ENCODE peak calls at places on chromosomes 11 and 22, in five cellular contexts. P is astrocyte of the spinal cord, F is progenitor cell of endocrine pancreas, L is Calu3, T is thyroid gland. G is an unnamed sample.

GRCh38 chr11:34266987-34267386 is 90.8 kb downstream of the ABTB2 start:
- DNase-seq in P (no peak), F (no peak), L (no peak), T (peak), G (no peak)

GRCh38 chr11:78187366-78188011 is 937 bp downstream of the KCTD21 start:
- DNase-seq in P (no peak), F (no peak), L (no peak), T (no peak), G (no peak)

GRCh38 chr11:120547301-120547700 is 35.8 kb downstream of the GRIK4 start:
- DNase-seq in P (no peak), F (no peak), L (no peak), T (no peak), G (no peak)

GRCh38 chr22:30279389-30279788 is 9.9 kb downstream of the CASTOR1 start:
- DNase-seq in P (no peak), F (no peak), L (no peak), T (no peak), G (no peak)

GRCh38 chr22:33831207-33831606 is 89.1 kb downstream of the LARGE1 start:
- DNase-seq in P (no peak), F (no peak), L (no peak), T (no peak), G (no peak)

GRCh38 chr22:49412236-49412635 is 415.4 kb downstream of the BRD1 start:
- DNase-seq in P (no peak), F (no peak), L (no peak), T (no peak), G (peak)

GRCh38 chr11:3845670-3846069 is 4.9 kb upstream of the RHOG start:
- DNase-seq in P (no peak), F (no peak), L (no peak), T (no peak), G (no peak)

GRCh38 chr11:29063630-29064361 is 953.0 kb downstream of the KCNA4 start:
- DNase-seq in P (no peak), F (no peak), L (no peak), T (no peak), G (no peak)

GRCh38 chr22:46176508-46177003 is 26.2 kb downstream of the PPARA start:
- DNase-seq in P (no peak), F (no peak), L (no peak), T (no peak), G (no peak)
- TF ChIP-seq CTCF in P (no peak), F (no peak), L (no peak), T (no peak), G (no peak)

DNA sequence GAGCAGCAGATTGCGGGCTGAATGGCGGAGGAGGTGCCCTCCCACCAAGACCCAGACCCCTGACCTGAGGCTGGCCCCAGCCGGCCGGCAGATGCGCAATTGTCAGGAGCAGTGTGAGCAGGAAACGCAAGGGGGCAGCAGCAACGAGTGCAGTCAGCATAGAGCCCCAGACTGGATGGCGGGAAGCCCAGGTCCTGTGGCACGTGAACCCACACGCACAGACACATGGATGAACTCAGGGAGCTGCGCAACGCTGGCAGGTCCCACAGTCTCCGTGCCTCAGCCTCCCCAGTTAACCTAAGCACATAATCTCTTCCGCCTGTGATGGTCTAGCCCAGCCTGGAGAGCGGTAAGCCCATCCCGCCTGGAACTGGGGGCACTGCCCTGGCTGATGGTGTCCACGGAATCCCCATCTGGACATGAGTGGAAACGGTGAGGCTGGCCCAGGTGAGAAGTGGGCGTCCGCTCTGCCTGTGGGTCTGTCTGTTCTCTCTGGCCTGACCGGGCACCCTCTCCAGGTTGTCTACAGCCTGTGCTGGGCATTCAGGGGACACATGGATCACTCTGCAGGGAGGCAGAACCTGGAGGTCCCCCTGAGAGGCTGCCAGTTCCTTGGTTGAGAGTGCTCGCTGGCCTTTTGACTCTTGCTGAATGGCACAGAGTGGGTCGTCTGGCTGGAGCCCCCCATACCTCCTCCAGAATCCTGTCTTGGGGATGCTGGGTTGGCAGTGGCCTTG is 626 bp upstream of the TBX10 start:
- DNase-seq in P (peak), F (no peak), L (peak), T (peak), G (peak)
- TF ChIP-seq CTCF in P (peak), F (peak), L (peak), T (peak), G (peak)

GRCh38 chr11:93849201-93849600 is 1.2 kb downstream of the VSTM5 start:
- DNase-seq in P (no peak), F (no peak), L (no peak), T (no peak), G (no peak)

GRCh38 chr11:93850585-93851018 is at the start of gene VSTM5:
- DNase-seq in P (no peak), F (no peak), L (no peak), T (no peak), G (no peak)

GRCh38 chr11:93846411-93846810 is 4.0 kb downstream of the VSTM5 start:
- DNase-seq in P (peak), F (no peak), L (no peak), T (no peak), G (no peak)

GRCh38 chr11:93852242-93852641 is 1.8 kb upstream of the VSTM5 start:
- DNase-seq in P (no peak), F (no peak), L (no peak), T (no peak), G (no peak)

GRCh38 chr11:93849751-93850584 is 450 bp downstream of the VSTM5 start:
- DNase-seq in P (peak), F (no peak), L (peak), T (peak), G (no peak)
- TF ChIP-seq CTCF in P (peak), F (no peak), L (no peak), T (no peak), G (no peak)

GRCh38 chr22:21946262-21946925 is 6.3 kb downstream of the PPM1F start:
- DNase-seq in P (no peak), F (no peak), L (no peak), T (no peak), G (peak)

GRCh38 chr22:21945453-21946261 is 7.0 kb downstream of the PPM1F start:
- DNase-seq in P (no peak), F (no peak), L (no peak), T (no peak), G (peak)

GRCh38 chr22:21948390-21948789 is 4.3 kb downstream of the PPM1F start:
- DNase-seq in P (no peak), F (no peak), L (no peak), T (no peak), G (peak)

GRCh38 chr22:21948824-21949568 is 3.7 kb downstream of the PPM1F start:
- DNase-seq in P (no peak), F (no peak), L (no peak), T (no peak), G (no peak)

DNA sequence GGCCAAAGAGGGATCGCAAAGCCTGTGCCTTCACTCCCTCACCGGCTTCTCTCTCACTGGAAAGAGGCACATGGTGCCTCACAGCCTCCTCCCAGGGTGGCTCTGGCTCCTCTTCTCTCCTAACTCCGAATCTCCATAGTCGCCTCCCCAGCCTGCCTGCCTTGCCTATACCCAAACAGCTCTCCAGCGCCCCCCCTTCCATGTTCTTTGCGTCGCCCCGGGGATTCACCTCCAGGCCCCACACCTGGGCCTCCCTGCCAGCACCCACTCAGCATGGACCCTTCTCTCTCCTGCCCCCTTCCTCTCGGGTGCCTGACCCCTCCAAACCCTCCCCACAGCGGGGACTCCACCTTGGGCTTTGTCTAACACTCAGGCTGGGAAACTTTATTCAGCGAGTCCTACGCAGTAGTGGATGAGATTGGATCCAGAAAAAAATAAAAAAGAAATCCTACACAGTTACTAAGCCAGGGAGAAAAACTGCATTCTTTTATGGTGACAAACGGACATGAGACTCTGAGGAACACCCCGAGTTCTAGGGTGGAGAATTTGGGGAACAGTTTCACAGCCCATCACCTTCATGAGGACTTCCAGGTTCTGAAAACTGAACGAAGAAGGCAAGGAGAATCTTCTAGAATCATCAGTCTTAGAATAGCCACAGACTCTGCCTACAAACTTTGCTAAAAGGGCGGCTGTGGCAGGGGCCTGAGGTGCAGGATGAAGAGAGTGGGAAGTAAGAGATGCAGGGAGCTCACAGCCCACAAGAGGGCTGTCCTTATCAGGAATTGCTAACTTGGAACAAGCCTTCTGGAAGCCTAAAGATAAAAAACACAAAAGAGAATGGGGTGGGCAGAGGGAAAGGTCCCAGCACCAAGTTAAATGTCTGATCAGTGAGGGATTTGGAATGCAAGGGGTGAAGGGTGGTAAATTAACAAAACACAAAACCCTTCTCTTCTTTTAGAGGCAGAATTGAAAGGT is 5.3 kb downstream of the PPM1F start:
- DNase-seq in P (peak), F (no peak), L (no peak), T (no peak), G (peak)
- TF ChIP-seq CTCF in P (peak), F (peak), L (no peak), T (no peak), G (peak)

GRCh38 chr11:108027057-108027456 is 18.4 kb downstream of the CUL5 start:
- DNase-seq in P (no peak), F (no peak), L (no peak), T (no peak), G (no peak)

GRCh38 chr11:108019870-108020540 is 11.3 kb downstream of the CUL5 start:
- DNase-seq in P (peak), F (no peak), L (no peak), T (peak), G (no peak)

DNA sequence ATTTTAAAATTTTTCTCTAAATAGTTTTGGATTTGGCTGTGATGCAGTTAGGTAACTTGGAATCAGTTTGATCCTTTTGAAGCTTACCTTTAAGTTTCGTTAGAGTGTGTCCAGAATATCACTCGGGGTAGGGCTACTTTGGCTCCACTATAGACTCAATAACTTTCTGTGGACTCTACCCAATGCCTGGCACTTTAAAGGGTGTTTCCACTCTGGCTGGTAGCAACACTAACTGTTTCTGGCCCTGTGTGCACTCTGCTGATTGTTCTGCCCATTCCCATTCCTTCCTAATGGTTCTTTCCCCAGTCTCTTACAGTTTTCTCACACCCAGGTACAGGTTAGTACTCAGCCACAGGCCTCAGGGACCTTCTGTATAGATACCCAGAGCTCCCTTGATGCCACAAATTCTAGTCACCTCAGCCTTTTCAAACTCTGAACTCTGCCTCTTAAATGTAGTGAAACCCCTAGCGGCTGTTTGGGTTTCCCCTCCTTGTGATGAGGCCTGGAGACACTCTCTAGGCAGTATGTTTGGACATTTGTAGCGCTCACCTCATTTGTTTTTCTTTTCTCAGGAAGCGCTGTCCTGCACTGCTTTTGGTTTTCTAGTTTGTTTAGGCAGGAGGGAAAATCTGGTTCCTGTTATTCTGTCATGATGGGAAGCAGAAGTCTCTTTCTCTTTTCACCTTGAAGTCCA is 16.8 kb downstream of the CUL5 start:
- DNase-seq in P (no peak), F (no peak), L (no peak), T (peak), G (no peak)
- TF ChIP-seq CTCF in P (peak), F (no peak), L (no peak), T (no peak), G (no peak)

GRCh38 chr11:45593992-45594391 is 71.4 kb downstream of the CHST1 start:
- DNase-seq in P (peak), F (no peak), L (no peak), T (no peak), G (no peak)

GRCh38 chr11:45590743-45591142 is 74.7 kb downstream of the CHST1 start:
- DNase-seq in P (peak), F (no peak), L (peak), T (peak), G (no peak)

GRCh38 chr11:45597116-45597515 is 68.3 kb downstream of the CHST1 start:
- DNase-seq in P (no peak), F (no peak), L (no peak), T (no peak), G (no peak)

GRCh38 chr11:45596571-45596970 is 68.9 kb downstream of the CHST1 start:
- DNase-seq in P (no peak), F (no peak), L (no peak), T (no peak), G (no peak)

DNA sequence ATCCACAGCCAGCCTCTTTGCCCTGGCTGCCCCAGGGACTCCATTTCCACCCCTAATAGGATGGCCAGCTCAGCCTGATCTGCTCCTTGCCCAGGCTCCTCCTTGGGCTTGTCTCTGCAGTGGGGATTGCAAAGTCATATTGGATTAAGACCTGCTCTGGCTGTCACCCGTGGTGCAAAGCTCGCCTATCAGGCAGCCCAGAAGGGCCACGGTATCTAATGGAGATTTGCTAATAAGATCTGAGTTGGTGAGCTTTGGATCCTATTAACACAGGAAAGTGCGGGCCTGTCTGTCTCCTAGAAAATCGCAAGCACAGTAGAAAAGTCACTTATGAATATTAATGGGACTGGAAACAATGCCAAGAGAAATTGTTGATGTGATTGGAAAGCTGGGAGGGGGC is 72.8 kb downstream of the CHST1 start:
- DNase-seq in P (no peak), F (no peak), L (no peak), T (no peak), G (no peak)
- TF ChIP-seq CTCF in P (no peak), F (no peak), L (no peak), T (no peak), G (no peak)

GRCh38 chr11:64875369-64876225 is 2.8 kb downstream of the EHD1 start:
- DNase-seq in P (no peak), F (no peak), L (no peak), T (peak), G (no peak)
- TF ChIP-seq CTCF in P (peak), F (no peak), L (no peak), T (no peak), G (no peak)

G was measured in type B pancreatic cell.